ENCODE peak calls at places on chromosomes 16 and 17, in six cellular contexts. Z is endothelial cell of umbilical vein, H is HCT116, G is H1, P is neural progenitor cell, N is MM.1S. E is an unnamed sample.

GRCh38 chr16:15461376-15461775 is 27.0 kb downstream of the BMERB1 start:
- DNase-seq in N (no peak), Z (no peak), G (no peak), H (no peak), P (no peak), E (peak; percentile 65)

GRCh38 chr16:14501331-14502255 is 128.5 kb downstream of the PARN start:
- DNase-seq in N (peak; percentile 74), Z (peak; percentile 85), G (peak; percentile 51), H (peak; percentile 67), P (peak; percentile 63), E (peak; percentile 87)

GRCh38 chr17:39212200-39212810 is 12.2 kb downstream of the RPL19 start:
- DNase-seq in Z (no peak), H (no peak), G (no peak), N (no peak), P (no peak), E (no peak)

GRCh38 chr17:81049973-81050551 is 15.1 kb downstream of the BAIAP2 start:
- DNase-seq in G (no peak), Z (no peak), P (no peak), H (peak; percentile 91), N (no peak), E (peak; percentile 93)

GRCh38 chr16:12386076-12386641 is 409.6 kb downstream of the SNX29 start:
- DNase-seq in Z (no peak), N (no peak), G (no peak), H (no peak), P (no peak), E (no peak)

GRCh38 chr16:2526135-2526534 is 5.1 kb downstream of the CEMP1 start:
- DNase-seq in P (no peak), N (no peak), H (no peak), G (no peak), Z (no peak), E (no peak)

GRCh38 chr16:57660715-57661463 is 7.2 kb upstream of the ADGRG3 start:
- DNase-seq in Z (no peak), N (no peak), P (no peak), H (no peak), G (no peak), E (no peak)

GRCh38 chr17:45580914-45581313 is 90.4 kb upstream of the PLEKHM1 start:
- DNase-seq in P (no peak), H (no peak), N (no peak), Z (no peak), G (no peak), E (no peak)

GRCh38 chr16:88527186-88527936 is 42.8 kb upstream of the ZC3H18 start:
- DNase-seq in Z (peak; percentile 45), N (no peak), H (peak; percentile 34), G (no peak), P (peak; percentile 90), E (peak; percentile 21)

GRCh38 chr16:4679854-4680636 is 13.3 kb upstream of the NUDT16L1 start:
- DNase-seq in H (no peak), P (no peak), Z (no peak), G (no peak), N (no peak), E (peak; percentile 91)

GRCh38 chr16:81513204-81514040 is 68.8 kb downstream of the CMIP start:
- DNase-seq in G (no peak), P (peak; percentile 48), Z (peak; percentile 84), H (no peak), N (no peak), E (no peak)

GRCh38 chr17:77280304-77280910 is 139.6 kb downstream of the SEC14L1 start:
- DNase-seq in N (peak; percentile 29), Z (peak; percentile 53), P (no peak), H (peak; percentile 68), G (no peak), E (peak; percentile 96)

GRCh38 chr17:76171701-76172100 is 30.7 kb upstream of the FOXJ1 start:
- DNase-seq in N (no peak), Z (no peak), P (no peak), H (no peak), G (no peak), E (no peak)

GRCh38 chr17:29583324-29584248 is 5.9 kb downstream of the GIT1 start:
- DNase-seq in G (no peak), N (no peak), P (no peak), H (no peak), Z (no peak), E (no peak)

GRCh38 chr16:79155904-79156303 is 444.6 kb downstream of the MAF start:
- DNase-seq in G (no peak), N (no peak), H (no peak), Z (no peak), P (no peak), E (no peak)

GRCh38 chr16:11725457-11725856 is 17.2 kb downstream of the TXNDC11 start:
- DNase-seq in G (no peak), Z (no peak), N (no peak), H (no peak), P (no peak), E (no peak)

GRCh38 chr17:28727727-28728363 is 743 bp upstream of the NEK8 start:
- DNase-seq in Z (peak; percentile 50), N (peak; percentile 94), H (peak; percentile 55), G (no peak), P (peak; percentile 91), E (peak; percentile 68)

GRCh38 chr17:81035389-81036127 is 607 bp downstream of the BAIAP2 start:
- DNase-seq in G (no peak), H (no peak), N (no peak), Z (peak; percentile 26), P (peak; percentile 54), E (peak; percentile 38)

GRCh38 chr17:50187403-50187735 is 14.1 kb downstream of the COL1A1 start:
- DNase-seq in N (no peak), Z (no peak), P (no peak), G (no peak), H (no peak), E (no peak)

GRCh38 chr16:50373780-50374179 is 5.0 kb upstream of the BRD7 start:
- DNase-seq in P (no peak), Z (no peak), H (no peak), N (no peak), G (no peak), E (no peak)

GRCh38 chr17:82449136-82449882 is 1.2 kb downstream of the CYBC1 start:
- DNase-seq in P (peak; percentile 27), G (no peak), N (peak; percentile 85), H (no peak), Z (no peak), E (no peak)

GRCh38 chr17:35314415-35315216 is 58.8 kb downstream of the SLFN11 start:
- DNase-seq in N (no peak), Z (no peak), G (no peak), H (no peak), P (no peak), E (no peak)

GRCh38 chr16:75288596-75289120 is 37.2 kb upstream of the BCAR1 start:
- DNase-seq in P (no peak), N (no peak), Z (no peak), H (no peak), G (no peak), E (no peak)

GRCh38 chr16:27935076-27935475 is 128.4 kb downstream of the GSG1L start:
- DNase-seq in G (no peak), Z (no peak), P (no peak), N (no peak), H (no peak), E (no peak)

GRCh38 chr17:39231587-39232551 is 6.1 kb upstream of the STAC2 start:
- DNase-seq in G (no peak), P (peak; percentile 78), Z (peak; percentile 26), N (peak; percentile 46), H (no peak), E (peak; percentile 15)

GRCh38 chr16:78278047-78278446 is 178.6 kb downstream of the WWOX start:
- DNase-seq in N (no peak), G (no peak), Z (no peak), P (no peak), H (no peak), E (no peak)

GRCh38 chr17:35540589-35541404 is 3.3 kb upstream of the SLFN12L start:
- DNase-seq in G (no peak), P (no peak), Z (peak; percentile 85), H (no peak), N (peak; percentile 58), E (peak; percentile 6)

GRCh38 chr16:81945665-81946064 is 65.6 kb downstream of the SDR42E1 start:
- DNase-seq in G (no peak), P (no peak), Z (no peak), N (no peak), H (no peak), E (no peak)

GRCh38 chr17:59160203-59161025 is 4.9 kb downstream of the PRR11 start:
- DNase-seq in G (no peak), N (peak; percentile 45), H (no peak), Z (peak; percentile 16), P (no peak), E (no peak)

GRCh38 chr16:35480361-35480760 is 2020.9 kb downstream of the TP53TG3F start:
- DNase-seq in G (no peak), H (no peak), Z (no peak), P (no peak), N (no peak), E (no peak)
- H3K9me3 ChIP-seq in G (peaks cover 58% of the 10 kb centered on the region), H (peaks cover 7% of the 10 kb centered on the region), Z (no peaks in the 10 kb centered on the region), P (peaks cover 40% of the 10 kb centered on the region), N (no peaks in the 10 kb centered on the region), E (no peaks in the 10 kb centered on the region)

GRCh38 chr16:800834-801488 is 427 bp upstream of the GNG13 start:
- DNase-seq in Z (no peak), P (no peak), H (no peak), G (no peak), N (no peak), E (no peak)
- TF ChIP-seq EZH2 in Z (peak; percentile 34), P (no peak), H (no peak), G (no peak), N (no peak), E (no peak)

DNA sequence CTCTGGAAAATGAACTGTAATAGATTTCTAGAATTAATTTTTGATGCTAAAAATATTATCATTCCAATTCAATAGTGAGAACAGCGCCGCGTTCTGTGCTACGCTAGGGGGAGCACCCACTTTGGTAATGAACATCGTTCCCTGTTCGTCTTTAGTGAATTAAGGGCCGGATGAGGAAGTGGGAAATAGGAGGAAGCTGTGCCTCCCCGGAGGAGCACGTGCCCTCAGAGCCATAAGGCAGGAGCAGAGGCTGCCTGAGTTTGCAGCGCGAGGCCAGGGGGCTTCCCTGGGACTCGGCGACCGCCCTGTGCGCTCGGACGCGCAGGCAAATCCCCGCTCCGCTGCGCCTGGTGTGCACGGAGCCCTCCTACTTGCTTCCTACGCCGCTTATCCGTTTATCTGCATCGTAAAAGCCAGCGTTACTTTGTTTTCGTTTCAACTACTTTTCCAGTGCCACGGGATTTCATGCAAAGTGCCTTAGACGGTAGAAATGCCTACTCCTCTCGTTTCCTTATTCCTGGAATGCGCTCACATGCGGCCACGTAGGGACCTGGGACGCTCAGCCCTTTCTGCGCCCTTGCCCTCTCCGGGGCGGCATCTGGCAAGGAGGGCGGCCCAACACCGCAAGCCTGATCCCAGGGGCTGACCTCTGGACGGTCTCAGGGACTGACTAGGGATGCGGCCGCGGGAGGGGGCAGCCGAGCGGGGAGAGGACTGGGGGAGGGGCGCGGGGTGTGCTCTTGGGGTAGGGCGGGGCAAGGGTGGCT is 76.4 kb downstream of the KCNJ12 start:
- DNase-seq in G (peak; percentile 36), Z (peak; percentile 51), H (peak; percentile 33), N (no peak), P (peak; percentile 57), E (peak; percentile 54)
- TF ChIP-seq CTCF in G (peak; percentile 57), Z (peak; percentile 49), H (peak; percentile 67), N (no peak), P (peak; percentile 67), E (peak; percentile 69)

DNA sequence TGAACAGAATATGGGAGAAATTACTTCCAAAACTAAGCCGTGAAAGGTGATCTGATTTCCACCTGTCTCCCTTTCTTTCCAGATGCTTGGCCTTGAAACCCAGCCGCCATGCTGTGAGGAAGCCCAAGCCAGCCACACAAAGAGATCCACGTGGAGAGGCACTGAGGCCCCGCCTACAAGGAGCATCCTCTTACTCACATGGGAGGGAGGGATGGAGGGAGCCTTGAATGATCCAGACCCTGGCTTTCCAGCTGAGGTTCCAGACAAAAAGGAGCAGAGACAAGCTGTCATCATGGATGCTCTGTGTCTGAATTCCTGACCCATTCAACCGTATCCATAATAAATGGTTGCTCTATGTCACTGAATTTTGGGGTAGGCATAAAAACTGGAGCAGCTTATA is 48.9 kb upstream of the HAPSTR1 start:
- DNase-seq in P (no peak), N (no peak), Z (no peak), H (no peak), G (no peak), E (no peak)
- H3K9me3 ChIP-seq in P (no peaks in the 10 kb centered on the region), N (no peaks in the 10 kb centered on the region), Z (no peaks in the 10 kb centered on the region), H (no peaks in the 10 kb centered on the region), G (no peaks in the 10 kb centered on the region), E (no peaks in the 10 kb centered on the region)